ENCODE peak calls at places on chromosome 21, in four cellular contexts. L is heart right ventricle, G is left ventricle myocardium inferior, R is HCT116. S is an unnamed sample.
A peak's percentile ranks its signal among the peaks of the same experiment; 100 is the strongest.

GRCh38 chr21:18545908-18546307 is 142.3 kb upstream of the TMPRSS15 start:
- DNase-seq in L (no peak), G (no peak), R (no peak), S (no peak)

GRCh38 chr21:21324297-21324696 is 326.1 kb downstream of the NCAM2 start:
- DNase-seq in L (no peak), G (no peak), R (no peak), S (no peak)

GRCh38 chr21:27372381-27372780 is 405.5 kb upstream of the ADAMTS5 start:
- DNase-seq in L (no peak), G (no peak), R (no peak), S (no peak)

GRCh38 chr21:18170221-18170620 is 74.4 kb upstream of the CHODL start:
- DNase-seq in L (no peak), G (no peak), R (no peak), S (no peak)

GRCh38 chr21:39153373-39153772 is 29.9 kb downstream of the PSMG1 start:
- DNase-seq in L (no peak), G (no peak), R (no peak), S (no peak)

GRCh38 chr21:15365751-15366392 is 301.1 kb upstream of the NRIP1 start:
- DNase-seq in L (no peak), G (no peak), R (no peak), S (no peak)

GRCh38 chr21:16588433-16588860 is 858.7 kb downstream of the USP25 start:
- DNase-seq in L (peak; percentile 45), G (peak; percentile 46), R (no peak), S (peak; percentile 81)

GRCh38 chr21:15311510-15311909 is 246.7 kb upstream of the NRIP1 start:
- DNase-seq in L (no peak), G (no peak), R (no peak), S (no peak)

GRCh38 chr21:39204134-39204533 is 20.9 kb upstream of the PSMG1 start:
- DNase-seq in L (no peak), G (no peak), R (no peak), S (no peak)

GRCh38 chr21:44360174-44360573 is 6.8 kb downstream of the TRPM2 start:
- DNase-seq in L (no peak), G (no peak), R (no peak), S (no peak)

GRCh38 chr21:36338975-36339374 is 19.0 kb downstream of the MORC3 start:
- DNase-seq in L (no peak), G (no peak), R (no peak), S (no peak)

GRCh38 chr21:21064353-21064752 is 66.1 kb downstream of the NCAM2 start:
- DNase-seq in L (no peak), G (no peak), R (no peak), S (no peak)

GRCh38 chr21:35697321-35697808 is 363.0 kb downstream of the SETD4 start:
- DNase-seq in L (peak; percentile 80), G (peak; percentile 66), R (no peak), S (no peak)

GRCh38 chr21:18164933-18165332 is 79.7 kb upstream of the CHODL start:
- DNase-seq in L (no peak), G (no peak), R (no peak), S (no peak)

GRCh38 chr21:36045993-36046392 is 14.3 kb downstream of the SETD4 start:
- DNase-seq in L (no peak), G (no peak), R (no peak), S (no peak)

GRCh38 chr21:14877581-14878228 is 187.1 kb downstream of the NRIP1 start:
- DNase-seq in L (no peak), G (no peak), R (no peak), S (no peak)

GRCh38 chr21:18443686-18444085 is 40.1 kb upstream of the TMPRSS15 start:
- DNase-seq in L (no peak), G (no peak), R (no peak), S (no peak)

GRCh38 chr21:19245188-19245580 is 841.6 kb upstream of the TMPRSS15 start:
- DNase-seq in L (no peak), G (no peak), R (no peak), S (no peak)

GRCh38 chr21:38646213-38646837 is 148.0 kb upstream of the ERG start:
- DNase-seq in L (no peak), G (no peak), R (no peak), S (no peak)

GRCh38 chr21:15669247-15669646 is 60.5 kb upstream of the USP25 start:
- DNase-seq in L (no peak), G (no peak), R (no peak), S (no peak)

GRCh38 chr21:46410516-46410915 is 48.2 kb upstream of the DIP2A start:
- DNase-seq in L (no peak), G (no peak), R (no peak), S (no peak)

GRCh38 chr21:26732442-26733221 is 112.6 kb downstream of the ADAMTS1 start:
- DNase-seq in L (peak; percentile 36), G (no peak), R (no peak), S (no peak)

GRCh38 chr21:28375708-28376385 is 616.8 kb downstream of the LTN1 start:
- DNase-seq in L (no peak), G (no peak), R (no peak), S (no peak)

GRCh38 chr21:43712268-43712942 is 6.5 kb upstream of the PDXK start:
- DNase-seq in L (no peak), G (no peak), R (peak; percentile 72), S (no peak)

GRCh38 chr21:17514124-17514481 is 1.3 kb downstream of the CXADR start:
- DNase-seq in L (no peak), G (no peak), R (no peak), S (no peak)

GRCh38 chr21:28439246-28439645 is 553.4 kb downstream of the LTN1 start:
- DNase-seq in L (no peak), G (no peak), R (no peak), S (no peak)

DNA sequence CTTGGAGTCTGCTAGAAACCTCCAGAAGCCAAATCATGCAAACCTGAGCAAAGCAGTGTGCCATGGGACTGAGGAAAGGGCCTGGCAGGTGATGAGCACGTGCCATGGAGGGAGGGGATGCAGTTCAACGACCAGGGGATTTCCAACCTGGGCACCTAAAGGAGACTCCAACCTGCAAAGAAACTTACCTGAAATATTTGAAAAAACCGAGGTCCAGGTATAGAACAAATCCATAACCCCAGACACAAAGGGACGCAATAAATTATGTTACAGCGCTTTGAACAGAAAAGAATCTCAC is 8.9 kb downstream of the UBASH3A start:
- DNase-seq in L (no peak), G (no peak), R (no peak), S (no peak)
- H3K4me1 ChIP-seq in L (no peaks in the 10 kb centered on the region), G (no peaks in the 10 kb centered on the region), R (peaks cover 9% of the 10 kb centered on the region), S (no peaks in the 10 kb centered on the region)

DNA sequence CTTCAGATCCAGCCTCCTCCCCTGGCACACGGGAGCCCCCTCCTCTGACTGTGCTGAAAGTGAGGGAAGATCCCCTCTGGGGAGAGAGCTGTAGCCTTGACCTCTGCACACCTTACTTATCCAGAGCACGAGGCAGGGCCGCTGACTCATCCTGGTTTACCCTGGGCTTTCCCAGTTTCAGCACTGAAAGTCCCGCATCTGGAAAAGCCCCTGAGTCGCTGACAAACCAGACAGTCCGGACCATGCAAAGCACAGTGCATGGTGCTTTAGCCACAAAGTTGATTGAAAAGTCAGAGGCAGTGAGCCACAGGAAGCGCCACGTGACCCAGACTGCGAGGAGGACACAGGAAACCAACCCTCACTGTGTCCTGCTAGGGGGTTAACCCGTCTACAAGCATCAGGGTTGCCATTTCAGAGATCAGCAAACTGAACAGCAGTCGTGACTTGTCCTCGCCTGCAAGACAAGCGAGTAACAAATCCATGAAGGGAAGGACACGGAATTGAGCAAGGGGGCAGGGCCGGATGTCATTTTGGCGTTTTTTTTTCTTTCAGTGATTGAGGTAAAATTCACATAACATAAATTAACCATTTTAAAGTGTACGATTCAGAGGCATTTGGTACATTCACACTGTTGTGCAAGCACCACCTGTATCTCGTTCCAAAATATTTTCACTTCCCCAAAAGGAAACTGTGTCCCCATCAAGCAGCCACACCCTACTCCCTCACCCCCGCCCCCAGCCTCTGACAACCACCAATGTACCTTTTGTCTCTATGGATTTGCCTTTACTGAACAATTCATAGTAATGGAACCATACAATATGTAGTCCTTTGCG is 19.9 kb upstream of the IFNGR2 start:
- DNase-seq in L (peak; percentile 56), G (peak; percentile 60), R (peak; percentile 86), S (no peak)
- H3K4me3 ChIP-seq in L (peak overlapping the region; percentile 23), G (peak overlapping the region; percentile 58), R (peak overlapping the region; percentile 6), S (peak overlapping the region; percentile 37)

GRCh38 chr21:24738063-24738462 is 869.2 kb downstream of the MRPL39 start:
- DNase-seq in L (no peak), G (no peak), R (no peak), S (no peak)
- H3K4me1 ChIP-seq in L (no peaks in the 10 kb centered on the region), G (no peaks in the 10 kb centered on the region), R (no peaks in the 10 kb centered on the region), S (no peaks in the 10 kb centered on the region)

GRCh38 chr21:40333731-40334130 is 466.5 kb downstream of the PCP4 start:
- DNase-seq in L (no peak), G (no peak), R (no peak), S (no peak)

GRCh38 chr21:40337981-40338380 is 470.7 kb downstream of the PCP4 start:
- DNase-seq in L (no peak), G (no peak), R (no peak), S (no peak)

GRCh38 chr21:40339050-40339449 is 471.8 kb downstream of the PCP4 start:
- DNase-seq in L (no peak), G (no peak), R (no peak), S (no peak)

GRCh38 chr21:40334159-40334558 is 466.9 kb downstream of the PCP4 start:
- DNase-seq in L (no peak), G (no peak), R (no peak), S (no peak)

DNA sequence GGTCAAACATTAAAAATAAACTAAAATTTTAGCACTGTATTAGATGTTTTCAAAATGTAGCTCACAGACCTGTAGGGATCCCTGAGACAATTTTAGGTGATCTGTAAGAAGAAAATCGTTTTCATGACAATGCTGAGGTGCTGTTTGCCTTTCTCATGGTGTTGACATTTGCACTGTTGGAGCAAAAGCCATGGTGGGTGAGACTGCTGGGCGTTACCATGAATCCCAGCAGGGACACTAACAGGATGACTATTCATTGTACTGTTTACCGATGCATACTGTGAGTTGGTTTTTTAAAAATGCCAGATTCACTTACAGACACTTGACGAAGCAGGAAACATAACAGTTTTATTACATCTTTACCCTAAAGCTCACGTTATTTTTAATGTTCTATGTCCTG is 468.5 kb downstream of the PCP4 start:
- DNase-seq in L (no peak), G (no peak), R (no peak), S (no peak)
- H3K4me3 ChIP-seq in L (no peak overlapping the region), G (no peak overlapping the region), R (no peak overlapping the region), S (no peak overlapping the region)

DNA sequence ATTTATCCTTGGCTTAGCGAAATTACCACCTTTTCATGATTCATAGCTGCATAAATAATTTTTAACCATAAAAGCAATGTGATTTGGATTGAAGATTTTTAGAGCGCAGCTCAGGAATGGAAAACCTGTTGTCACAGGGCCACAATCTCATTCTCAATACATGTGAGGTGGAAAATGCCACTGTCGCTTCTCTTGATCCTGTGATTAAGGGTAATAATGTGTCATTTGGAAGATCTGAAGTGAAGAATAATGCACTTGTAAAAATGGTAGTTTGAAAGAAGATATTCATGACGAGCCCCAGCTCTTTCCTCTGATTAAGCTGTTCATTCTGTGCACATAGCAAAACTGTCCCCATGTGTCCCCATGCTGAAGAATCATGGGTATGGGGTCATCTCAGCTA is 230.4 kb downstream of the BACH1 start:
- DNase-seq in L (no peak), G (no peak), R (no peak), S (no peak)
- H3K4me1 ChIP-seq in L (no peaks in the 10 kb centered on the region), G (no peaks in the 10 kb centered on the region), R (no peaks in the 10 kb centered on the region), S (no peaks in the 10 kb centered on the region)

S was measured in ascending aorta.